ENCODE peak calls at places on chromosome 9, in seven cellular contexts. Y is astrocyte; X is activated CD8-positive, alpha-beta memory T cell treated with anti-CD3 and anti-CD28 coated beads for 24 hours; S is fibroblast of gingiva; U is neural progenitor cell; P is central memory CD4-positive, alpha-beta T cell; L is HCT116. V is an unnamed sample.

GRCh38 chr9:95606951-95607350 is 90.2 kb upstream of the PTCH1 start:
- DNase-seq in Y (no peak), X (no peak), S (no peak), U (no peak), P (no peak), L (no peak), V (no peak)

GRCh38 chr9:110189001-110189400 is 19.0 kb downstream of the C9orf152 start:
- DNase-seq in Y (no peak), X (no peak), S (no peak), U (no peak), P (no peak), L (no peak), V (no peak)

GRCh38 chr9:92671323-92671722 is 1.4 kb upstream of the IPPK start:
- DNase-seq in Y (peak; percentile 79), X (no peak), S (peak; percentile 62), U (no peak), P (no peak), L (peak; percentile 82), V (peak; percentile 8)

GRCh38 chr9:16705121-16705604 is 165.3 kb downstream of the BNC2 start:
- DNase-seq in Y (peak; percentile 99), X (no peak), S (peak; percentile 98), U (peak; percentile 63), P (no peak), L (no peak), V (no peak)

GRCh38 chr9:2395814-2396213 is 225.8 kb upstream of the VLDLR start:
- DNase-seq in Y (no peak), X (no peak), S (no peak), U (no peak), P (no peak), L (no peak), V (no peak)

GRCh38 chr9:97307091-97307490 is 368 bp upstream of the CCDC180 start:
- DNase-seq in Y (peak; percentile 49), X (no peak), S (peak; percentile 57), U (peak; percentile 97), P (no peak), L (no peak), V (no peak)

GRCh38 chr9:86079421-86080111 is 19.8 kb downstream of the GOLM1 start:
- DNase-seq in Y (peak; percentile 86), X (no peak), S (no peak), U (no peak), P (no peak), L (no peak), V (no peak)

GRCh38 chr9:109914280-109915027 is 134.5 kb downstream of the PALM2AKAP2 start:
- DNase-seq in Y (peak; percentile 95), X (peak; percentile 30), S (peak; percentile 97), U (no peak), P (no peak), L (no peak), V (no peak)

GRCh38 chr9:91944711-91945110 is 5.3 kb downstream of the ROR2 start:
- DNase-seq in Y (no peak), X (no peak), S (no peak), U (no peak), P (no peak), L (no peak), V (no peak)

GRCh38 chr9:84432746-84433145 is 92.2 kb upstream of the SLC28A3 start:
- DNase-seq in Y (no peak), X (no peak), S (no peak), U (no peak), P (no peak), L (no peak), V (no peak)

GRCh38 chr9:18296702-18297531 is 177.0 kb upstream of the ADAMTSL1 start:
- DNase-seq in Y (peak; percentile 26), X (no peak), S (peak; percentile 56), U (no peak), P (no peak), L (no peak), V (peak; percentile 71)